ENCODE peak calls at places on chromosomes 6 and 20, in seven cellular contexts. J is adrenal gland; H is small intestine; F is PC-9; W is sigmoid colon; B is WERI-Rb-1; M is CD4-positive, CD25-positive, alpha-beta regulatory T cell. N is an unnamed sample. For H3K27me3 and H3K36me3, the result is how much of the 10 kb centered on the place peaks cover.

GRCh38 chr6:21138359-21139094 is 455.0 kb upstream of the SOX4 start:
- DNase-seq in J (no peak), H (peak), F (no peak), W (no peak), B (peak), M (no peak), N (no peak)

GRCh38 chr20:46084805-46085792 is 4.7 kb downstream of the NCOA5 start:
- DNase-seq in J (no peak), H (peak), F (peak), W (no peak), B (no peak), M (no peak), N (no peak)

GRCh38 chr6:40176117-40176516 is 241.9 kb upstream of the MOCS1 start:
- DNase-seq in J (no peak), H (no peak), F (no peak), W (no peak), B (no peak), M (no peak), N (no peak)

GRCh38 chr6:90096818-90097217 is 199.8 kb downstream of the BACH2 start:
- DNase-seq in J (no peak), H (no peak), F (no peak), W (no peak), B (no peak), M (no peak), N (no peak)

GRCh38 chr6:4820704-4821276 is 44.6 kb downstream of the CDYL start:
- DNase-seq in J (no peak), H (no peak), F (no peak), W (no peak), B (no peak), M (no peak), N (no peak)

GRCh38 chr6:142833054-142833453 is 111.9 kb downstream of the HIVEP2 start:
- DNase-seq in J (no peak), H (no peak), F (peak), W (no peak), B (no peak), M (peak), N (no peak)

GRCh38 chr20:45853484-45853883 is 3.7 kb downstream of the ACOT8 start:
- DNase-seq in J (no peak), H (no peak), F (no peak), W (no peak), B (no peak), M (no peak), N (peak)

GRCh38 chr6:83352413-83352812 is 78.4 kb downstream of the ME1 start:
- DNase-seq in J (no peak), H (no peak), F (no peak), W (no peak), B (no peak), M (no peak), N (no peak)

GRCh38 chr20:35174458-35175216 is 2.8 kb downstream of the PROCR start:
- DNase-seq in J (peak), H (peak), F (no peak), W (no peak), B (no peak), M (no peak), N (peak)

GRCh38 chr6:19446570-19446969 is 390.6 kb upstream of the ID4 start:
- DNase-seq in J (no peak), H (no peak), F (no peak), W (no peak), B (no peak), M (no peak), N (no peak)

GRCh38 chr6:7866531-7866930 is 44.1 kb downstream of the TXNDC5 start:
- DNase-seq in J (no peak), H (no peak), F (no peak), W (no peak), B (no peak), M (no peak), N (no peak)

GRCh38 chr6:7865811-7866210 is 44.8 kb downstream of the TXNDC5 start:
- DNase-seq in J (no peak), H (no peak), F (no peak), W (no peak), B (no peak), M (no peak), N (no peak)

DNA sequence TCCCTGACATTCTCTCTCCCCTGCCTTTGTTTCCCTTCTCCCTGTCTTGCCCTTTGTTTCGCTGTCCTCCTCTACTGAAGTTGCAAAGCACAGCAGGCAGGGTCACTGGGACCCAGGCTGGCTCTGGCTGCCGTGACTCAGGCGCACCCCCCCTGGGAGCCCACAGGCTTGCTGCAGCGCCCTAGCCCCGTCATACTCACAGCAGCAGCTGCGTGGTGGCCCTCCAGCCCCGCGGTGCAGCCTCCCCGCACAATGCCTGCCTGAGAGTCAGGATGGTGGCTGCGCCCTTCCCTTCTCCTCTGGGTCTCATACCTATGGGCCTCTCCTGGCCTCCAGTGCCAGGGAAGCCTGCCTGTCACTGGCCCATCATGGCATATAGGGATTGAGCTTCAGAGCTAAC is 41.7 kb downstream of the TXNDC5 start:
- DNase-seq in J (no peak), H (no peak), F (no peak), W (no peak), B (no peak), M (no peak), N (peak)
- H3K27me3 ChIP-seq in J (under half), H (under half), F (under half), W (under half), B (under half), M (under half), N (under half)

GRCh38 chr20:63453029-63453523 is 19.4 kb downstream of the KCNQ2 start:
- DNase-seq in J (no peak), H (no peak), F (no peak), W (no peak), B (no peak), M (no peak), N (peak)
- H3K36me3 ChIP-seq in J (under half), H (under half), F (under half), W (under half), B (under half), M (under half), N (under half)

GRCh38 chr6:26594128-26594493 is 2.6 kb upstream of the ABT1 start:
- DNase-seq in J (no peak), H (no peak), F (no peak), W (no peak), B (no peak), M (no peak), N (no peak)
- H3K4me3 ChIP-seq in J (no peak), H (no peak), F (no peak), W (no peak), B (no peak), M (no peak), N (peak)

GRCh38 chr6:8108031-8108660 is 5.8 kb upstream of the EEF1E1 start:
- DNase-seq in J (no peak), H (no peak), F (peak), W (no peak), B (no peak), M (no peak), N (no peak)
- H3K27me3 ChIP-seq in J (under half), H (under half), F (under half), W (under half), B (under half), M (under half), N (under half)

GRCh38 chr6:33438978-33439594 is 15.3 kb upstream of the ZBTB9 start:
- DNase-seq in J (no peak), H (no peak), F (no peak), W (peak), B (no peak), M (no peak), N (no peak)
- H3K36me3 ChIP-seq in J (half or more), H (under half), F (under half), W (under half), B (half or more), M (half or more), N (half or more)

GRCh38 chr20:14997791-14998190 is 660.4 kb upstream of the FLRT3 start:
- DNase-seq in J (no peak), H (no peak), F (peak), W (no peak), B (no peak), M (no peak), N (no peak)
- H3K4me3 ChIP-seq in J (no peak), H (no peak), F (no peak), W (no peak), B (no peak), M (no peak), N (no peak)

GRCh38 chr6:1388927-1389790 is at the start of gene FOXF2:
- DNase-seq in J (no peak), H (no peak), F (no peak), W (peak), B (no peak), M (no peak), N (peak)
- H3K27me3 ChIP-seq in J (half or more), H (under half), F (under half), W (under half), B (half or more), M (under half), N (half or more)

DNA sequence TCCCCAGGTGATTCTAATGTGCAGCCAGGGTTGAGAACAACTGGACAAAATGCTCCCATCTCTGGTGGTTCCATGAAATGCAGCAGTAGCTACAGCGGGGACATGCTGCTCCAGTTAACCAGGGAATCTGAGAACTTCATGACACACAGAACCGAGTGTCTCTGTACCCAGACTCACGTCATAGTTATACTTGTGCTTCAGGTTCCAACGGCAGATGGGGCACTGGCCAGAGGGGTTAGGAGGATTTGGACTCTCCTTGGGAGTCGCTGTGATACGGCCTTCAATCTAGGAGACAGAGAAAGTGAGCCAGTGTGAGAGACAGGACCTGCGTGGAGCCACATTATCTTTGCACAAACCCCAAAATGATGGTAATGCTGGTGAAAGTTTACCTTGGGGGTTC is 9.2 kb downstream of the MRPS18A start:
- DNase-seq in J (no peak), H (no peak), F (no peak), W (no peak), B (no peak), M (no peak), N (no peak)
- H3K36me3 ChIP-seq in J (half or more), H (under half), F (under half), W (under half), B (half or more), M (half or more), N (under half)